ENCODE peak calls at places on chromosomes 13 and 19, in five cellular contexts. One of them, this sample, is unnamed.
A peak's percentile ranks its signal among the peaks of the same experiment; 100 is the strongest.

GRCh38 chr13:35957174-35957867 is 173.9 kb downstream of the DCLK1 start:
- DNase-seq in heart right ventricle: no peak
- DNase-seq in ascending aorta: no peak
- DNase-seq in thoracic aorta: no peak
- DNase-seq in brain microvascular endothelial cell: no peak
- DNase-seq in this sample: no peak

GRCh38 chr13:71851541-71851940 is 15.5 kb downstream of the DACH1 start:
- DNase-seq in heart right ventricle: no peak
- DNase-seq in ascending aorta: no peak
- DNase-seq in brain microvascular endothelial cell: no peak
- DNase-seq in thoracic aorta: no peak
- DNase-seq in this sample: no peak

GRCh38 chr19:555474-555808 is 11.6 kb downstream of the GZMM start:
- DNase-seq in ascending aorta: no peak
- DNase-seq in thoracic aorta: no peak
- DNase-seq in brain microvascular endothelial cell: no peak
- DNase-seq in heart right ventricle: no peak
- DNase-seq in this sample: no peak

GRCh38 chr13:95809429-95809828 is 132.5 kb downstream of the DNAJC3 start:
- DNase-seq in heart right ventricle: peak; percentile 29
- DNase-seq in ascending aorta: no peak
- DNase-seq in thoracic aorta: no peak
- DNase-seq in brain microvascular endothelial cell: no peak
- DNase-seq in this sample: no peak

GRCh38 chr13:99565478-99566124 is 64.3 kb downstream of the TM9SF2 start:
- DNase-seq in heart right ventricle: no peak
- DNase-seq in brain microvascular endothelial cell: peak; percentile 30
- DNase-seq in ascending aorta: no peak
- DNase-seq in thoracic aorta: no peak
- DNase-seq in this sample: no peak

GRCh38 chr13:87444135-87444534 is 227.0 kb upstream of the SLITRK5 start:
- DNase-seq in brain microvascular endothelial cell: no peak
- DNase-seq in ascending aorta: no peak
- DNase-seq in thoracic aorta: no peak
- DNase-seq in heart right ventricle: no peak
- DNase-seq in this sample: no peak

GRCh38 chr19:40091205-40092129 is 724 bp upstream of the ZNF780A start:
- DNase-seq in ascending aorta: no peak
- DNase-seq in brain microvascular endothelial cell: no peak
- DNase-seq in thoracic aorta: no peak
- DNase-seq in heart right ventricle: no peak
- DNase-seq in this sample: no peak

GRCh38 chr19:15300533-15301194 is 31.7 kb downstream of the BRD4 start:
- DNase-seq in heart right ventricle: no peak
- DNase-seq in thoracic aorta: no peak
- DNase-seq in ascending aorta: no peak
- DNase-seq in brain microvascular endothelial cell: peak; percentile 65
- DNase-seq in this sample: no peak

GRCh38 chr13:94548382-94549240 is 47.3 kb downstream of the TGDS start:
- DNase-seq in ascending aorta: no peak
- DNase-seq in heart right ventricle: peak; percentile 47
- DNase-seq in brain microvascular endothelial cell: no peak
- DNase-seq in thoracic aorta: peak; percentile 5
- DNase-seq in this sample: peak; percentile 89

GRCh38 chr19:30564551-30565011 is 192.4 kb downstream of the ZNF536 start:
- DNase-seq in ascending aorta: no peak
- DNase-seq in brain microvascular endothelial cell: no peak
- DNase-seq in thoracic aorta: no peak
- DNase-seq in heart right ventricle: no peak
- DNase-seq in this sample: peak; percentile 46

GRCh38 chr19:13262450-13262849 is 112.2 kb downstream of the IER2 start:
- DNase-seq in brain microvascular endothelial cell: peak; percentile 45
- DNase-seq in heart right ventricle: no peak
- DNase-seq in ascending aorta: no peak
- DNase-seq in thoracic aorta: no peak
- DNase-seq in this sample: no peak

GRCh38 chr19:866769-867300 is 7.4 kb downstream of the CFD start:
- DNase-seq in ascending aorta: no peak
- DNase-seq in heart right ventricle: no peak
- DNase-seq in thoracic aorta: no peak
- DNase-seq in brain microvascular endothelial cell: no peak
- DNase-seq in this sample: no peak

GRCh38 chr13:24147570-24147963 is 13.0 kb upstream of the SPATA13 start:
- DNase-seq in ascending aorta: no peak
- DNase-seq in brain microvascular endothelial cell: no peak
- DNase-seq in thoracic aorta: no peak
- DNase-seq in heart right ventricle: no peak
- DNase-seq in this sample: no peak

GRCh38 chr13:112819111-112819510 is 129.3 kb downstream of the ATP11A start:
- DNase-seq in brain microvascular endothelial cell: no peak
- DNase-seq in ascending aorta: no peak
- DNase-seq in heart right ventricle: no peak
- DNase-seq in thoracic aorta: no peak
- DNase-seq in this sample: no peak

GRCh38 chr19:42424712-42425131 is 2.5 kb downstream of the LIPE start:
- DNase-seq in ascending aorta: peak; percentile 53
- DNase-seq in brain microvascular endothelial cell: no peak
- DNase-seq in heart right ventricle: peak; percentile 30
- DNase-seq in thoracic aorta: no peak
- DNase-seq in this sample: no peak

GRCh38 chr13:93715866-93716265 is 489.3 kb downstream of the GPC6 start:
- DNase-seq in heart right ventricle: no peak
- DNase-seq in ascending aorta: no peak
- DNase-seq in brain microvascular endothelial cell: peak; percentile 48
- DNase-seq in thoracic aorta: no peak
- DNase-seq in this sample: no peak

GRCh38 chr13:105165449-105166125 is 1369.9 kb downstream of the EFNB2 start:
- DNase-seq in ascending aorta: no peak
- DNase-seq in heart right ventricle: no peak
- DNase-seq in thoracic aorta: no peak
- DNase-seq in brain microvascular endothelial cell: no peak
- DNase-seq in this sample: no peak

GRCh38 chr13:39855236-39855635 is 199.8 kb downstream of the COG6 start:
- DNase-seq in ascending aorta: no peak
- DNase-seq in thoracic aorta: no peak
- DNase-seq in brain microvascular endothelial cell: no peak
- DNase-seq in heart right ventricle: no peak
- DNase-seq in this sample: no peak

GRCh38 chr13:60080871-60081270 is 82.9 kb downstream of the DIAPH3 start:
- DNase-seq in thoracic aorta: no peak
- DNase-seq in heart right ventricle: no peak
- DNase-seq in ascending aorta: no peak
- DNase-seq in brain microvascular endothelial cell: no peak
- DNase-seq in this sample: no peak

DNA sequence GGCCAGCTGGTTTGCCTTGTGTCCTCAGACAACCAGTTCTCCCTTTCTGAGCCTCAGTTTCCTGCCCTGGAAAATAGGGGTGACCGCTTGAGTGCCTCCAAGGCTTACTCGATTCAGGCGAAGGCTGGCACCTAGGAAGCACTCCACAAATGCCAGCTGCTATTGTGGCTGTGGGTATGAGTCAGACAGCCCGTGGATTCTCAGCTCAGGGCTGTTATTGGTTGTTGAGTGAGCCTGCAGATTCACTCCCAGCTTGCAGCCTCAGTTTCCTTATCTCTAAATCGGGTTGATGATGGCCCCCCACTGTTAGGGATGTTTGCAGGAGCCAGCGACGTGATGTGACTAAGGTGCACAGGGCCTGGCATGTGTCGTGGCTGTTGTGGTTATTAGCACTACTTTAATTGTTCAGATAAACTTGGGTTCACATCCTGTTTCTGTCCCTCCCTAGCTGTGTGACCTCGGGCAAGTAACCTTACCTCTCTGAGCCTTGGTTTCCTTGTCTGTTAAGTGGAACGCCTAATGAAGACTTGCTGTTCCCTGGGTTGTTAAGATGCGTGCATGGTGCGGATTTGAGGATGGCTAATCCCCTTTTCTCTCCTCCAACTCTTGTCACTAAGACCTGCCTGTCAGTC is 2.4 kb downstream of the MARK4 start:
- DNase-seq in thoracic aorta: no peak
- DNase-seq in heart right ventricle: no peak
- DNase-seq in brain microvascular endothelial cell: peak; percentile 16
- DNase-seq in ascending aorta: no peak
- DNase-seq in this sample: no peak
- H3K4me3 ChIP-seq in thoracic aorta: no peak overlapping the region
- H3K4me3 ChIP-seq in heart right ventricle: no peak overlapping the region
- H3K4me3 ChIP-seq in brain microvascular endothelial cell: no peak overlapping the region
- H3K4me3 ChIP-seq in ascending aorta: no peak overlapping the region
- H3K4me3 ChIP-seq in this sample: no peak overlapping the region

GRCh38 chr19:3053218-3053621 is 9.1 kb downstream of the TLE5 start:
- DNase-seq in brain microvascular endothelial cell: no peak
- DNase-seq in ascending aorta: no peak
- DNase-seq in heart right ventricle: no peak
- DNase-seq in thoracic aorta: no peak
- DNase-seq in this sample: no peak

GRCh38 chr19:3053780-3054179 is 8.5 kb downstream of the TLE5 start:
- DNase-seq in brain microvascular endothelial cell: no peak
- DNase-seq in ascending aorta: no peak
- DNase-seq in heart right ventricle: no peak
- DNase-seq in thoracic aorta: no peak
- DNase-seq in this sample: no peak

GRCh38 chr19:3055741-3056453 is 6.4 kb downstream of the TLE5 start:
- DNase-seq in brain microvascular endothelial cell: no peak
- DNase-seq in ascending aorta: no peak
- DNase-seq in thoracic aorta: no peak
- DNase-seq in heart right ventricle: no peak
- DNase-seq in this sample: peak; percentile 86

GRCh38 chr19:3054972-3055740 is 7.1 kb downstream of the TLE5 start:
- DNase-seq in ascending aorta: no peak
- DNase-seq in heart right ventricle: no peak
- DNase-seq in thoracic aorta: no peak
- DNase-seq in brain microvascular endothelial cell: no peak
- DNase-seq in this sample: no peak

DNA sequence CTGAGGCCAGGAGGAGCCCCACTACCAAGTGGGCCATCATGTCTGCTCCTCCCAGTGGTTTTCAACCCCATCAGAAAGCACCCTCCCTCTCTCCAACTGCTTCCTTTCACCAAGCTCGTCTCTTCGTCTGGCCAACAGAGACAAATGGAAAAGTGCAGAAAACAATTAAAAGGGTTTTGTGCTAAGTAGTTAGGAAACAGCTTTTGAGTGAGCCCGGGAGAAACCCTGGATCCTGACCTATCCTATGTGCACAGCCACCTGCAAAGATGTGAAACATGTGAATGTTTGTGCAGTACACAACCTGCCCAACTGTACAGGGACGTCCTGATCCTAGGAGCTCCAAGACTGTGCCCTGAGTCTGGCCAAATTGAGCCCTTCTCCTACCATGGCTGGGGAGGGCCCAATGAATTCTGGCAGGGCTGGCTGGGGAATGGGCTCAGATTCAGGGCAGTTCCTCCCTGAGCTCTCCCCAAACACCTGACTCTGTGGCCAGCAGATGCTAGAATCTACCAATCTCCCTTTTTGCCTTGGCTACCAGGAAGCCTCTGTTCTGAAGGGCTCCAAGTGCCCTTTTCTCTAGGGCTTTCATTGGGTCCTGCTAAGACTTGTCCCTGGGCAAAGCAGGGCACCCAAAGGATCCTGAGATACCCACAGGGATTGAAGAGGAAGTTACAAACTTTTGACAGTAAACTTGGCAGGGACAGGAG is 7.9 kb downstream of the TLE5 start:
- DNase-seq in brain microvascular endothelial cell: no peak
- DNase-seq in ascending aorta: no peak
- DNase-seq in thoracic aorta: no peak
- DNase-seq in heart right ventricle: no peak
- DNase-seq in this sample: no peak
- TF ChIP-seq CTCF in brain microvascular endothelial cell: no peak
- TF ChIP-seq CTCF in ascending aorta: no peak
- TF ChIP-seq CTCF in thoracic aorta: no peak
- TF ChIP-seq CTCF in heart right ventricle: no peak
- TF ChIP-seq CTCF in this sample: no peak

GRCh38 chr19:38650911-38651584 is 3.6 kb downstream of the ACTN4 start:
- DNase-seq in ascending aorta: peak; percentile 88
- DNase-seq in thoracic aorta: no peak
- DNase-seq in brain microvascular endothelial cell: no peak
- DNase-seq in heart right ventricle: no peak
- DNase-seq in this sample: no peak
- H3K4me3 ChIP-seq in ascending aorta: peak overlapping the region; percentile 100
- H3K4me3 ChIP-seq in thoracic aorta: peak overlapping the region; percentile 96
- H3K4me3 ChIP-seq in brain microvascular endothelial cell: peak overlapping the region; percentile 94
- H3K4me3 ChIP-seq in heart right ventricle: peak overlapping the region; percentile 87
- H3K4me3 ChIP-seq in this sample: peak overlapping the region; percentile 80

DNA sequence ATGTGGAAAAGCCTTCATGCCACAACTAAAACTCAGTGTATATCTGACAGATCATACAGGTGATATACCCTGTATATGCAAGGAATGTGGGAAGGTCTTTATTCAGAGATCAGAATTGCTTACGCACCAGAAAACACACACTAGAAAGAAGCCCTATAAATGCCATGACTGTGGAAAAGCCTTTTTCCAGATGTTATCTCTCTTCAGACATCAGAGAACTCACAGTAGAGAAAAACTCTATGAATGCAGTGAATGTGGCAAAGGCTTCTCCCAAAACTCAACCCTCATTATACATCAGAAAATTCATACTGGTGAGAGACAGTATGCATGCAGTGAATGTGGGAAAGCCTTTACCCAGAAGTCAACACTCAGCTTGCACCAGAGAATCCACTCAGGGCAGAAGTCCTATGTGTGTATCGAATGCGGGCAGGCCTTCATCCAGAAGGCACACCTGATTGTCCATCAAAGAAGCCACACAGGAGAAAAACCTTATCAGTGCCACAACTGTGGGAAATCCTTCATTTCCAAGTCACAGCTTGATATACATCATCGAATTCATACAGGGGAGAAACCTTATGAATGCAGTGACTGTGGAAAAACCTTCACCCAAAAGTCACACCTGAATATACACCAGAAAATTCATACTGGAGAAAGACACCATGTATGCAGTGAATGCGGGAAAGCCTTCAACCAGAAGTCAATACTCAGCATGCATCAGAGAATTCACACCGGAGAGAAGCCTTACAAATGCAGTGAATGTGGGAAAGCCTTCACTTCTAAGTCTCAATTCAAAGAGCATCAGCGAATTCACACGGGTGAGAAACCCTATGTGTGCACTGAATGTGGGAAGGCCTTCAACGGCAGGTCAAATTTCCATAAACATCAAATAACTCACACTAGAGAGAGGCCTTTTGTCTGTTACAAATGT is 16.4 kb downstream of the ZNF175 start:
- DNase-seq in brain microvascular endothelial cell: no peak
- DNase-seq in ascending aorta: no peak
- DNase-seq in heart right ventricle: no peak
- DNase-seq in thoracic aorta: no peak
- DNase-seq in this sample: no peak
- TF ChIP-seq CTCF in brain microvascular endothelial cell: no peak
- TF ChIP-seq CTCF in ascending aorta: no peak
- TF ChIP-seq CTCF in heart right ventricle: no peak
- TF ChIP-seq CTCF in thoracic aorta: no peak
- TF ChIP-seq CTCF in this sample: no peak

GRCh38 chr19:10291554-10292205 is 1.9 kb downstream of the ICAM5 start:
- DNase-seq in brain microvascular endothelial cell: no peak
- DNase-seq in heart right ventricle: no peak
- DNase-seq in ascending aorta: no peak
- DNase-seq in thoracic aorta: no peak
- DNase-seq in this sample: no peak
- H3K4me3 ChIP-seq in brain microvascular endothelial cell: peak overlapping the region; percentile 39
- H3K4me3 ChIP-seq in heart right ventricle: peak overlapping the region; percentile 36
- H3K4me3 ChIP-seq in ascending aorta: peak overlapping the region; percentile 43
- H3K4me3 ChIP-seq in thoracic aorta: peak overlapping the region; percentile 74
- H3K4me3 ChIP-seq in this sample: peak overlapping the region; percentile 63

GRCh38 chr19:38699027-38699346 is 45.3 kb downstream of the CAPN12 start:
- DNase-seq in ascending aorta: no peak
- DNase-seq in heart right ventricle: no peak
- DNase-seq in brain microvascular endothelial cell: no peak
- DNase-seq in thoracic aorta: no peak
- DNase-seq in this sample: no peak
- TF ChIP-seq CTCF in ascending aorta: no peak
- TF ChIP-seq CTCF in heart right ventricle: no peak
- TF ChIP-seq CTCF in brain microvascular endothelial cell: peak; percentile 3
- TF ChIP-seq CTCF in thoracic aorta: no peak
- TF ChIP-seq CTCF in this sample: no peak

This sample was measured in WERI-Rb-1.